ENCODE peak calls at places on chromosomes 13 and 19, in seven cellular contexts. O is body of pancreas, N is Peyer's patch, V is A549, P is upper lobe of right lung, Q is HAP-1, G is suprapubic skin. L is an unnamed sample. For H3K4me1 and H3K9me3, the result is how much of the 10 kb centered on the place peaks cover.

GRCh38 chr19:46860125-46860845 is 512 bp upstream of the ARHGAP35 start:
- DNase-seq in O (peak), N (peak), V (peak), P (peak), Q (peak), G (peak), L (peak)

GRCh38 chr13:112066624-112067004 is 335 bp upstream of the SOX1 start:
- DNase-seq in O (no peak), N (no peak), V (no peak), P (no peak), Q (peak), G (no peak), L (peak)

GRCh38 chr19:21084343-21084742 is 2.3 kb downstream of the ZNF714 start:
- DNase-seq in O (no peak), N (no peak), V (no peak), P (no peak), Q (no peak), G (no peak), L (peak)

GRCh38 chr19:13835791-13836723 is 40.8 kb downstream of the ZSWIM4 start:
- DNase-seq in O (no peak), N (no peak), V (peak), P (peak), Q (no peak), G (peak), L (peak)

GRCh38 chr13:46527237-46527636 is 25.7 kb upstream of the LRCH1 start:
- DNase-seq in O (no peak), N (no peak), V (peak), P (no peak), Q (no peak), G (no peak), L (no peak)

GRCh38 chr13:109737606-109738005 is 48.8 kb downstream of the IRS2 start:
- DNase-seq in O (no peak), N (no peak), V (no peak), P (no peak), Q (no peak), G (no peak), L (no peak)

GRCh38 chr19:8663920-8664670 is 33.7 kb downstream of the NFILZ start:
- DNase-seq in O (no peak), N (peak), V (no peak), P (no peak), Q (no peak), G (no peak), L (peak)

GRCh38 chr19:18456974-18457373 is 19.0 kb upstream of the ISYNA1 start:
- DNase-seq in O (no peak), N (no peak), V (no peak), P (no peak), Q (no peak), G (no peak), L (no peak)

GRCh38 chr19:9913237-9914000 is 22.9 kb downstream of the OLFM2 start:
- DNase-seq in O (peak), N (no peak), V (no peak), P (peak), Q (peak), G (no peak), L (peak)

GRCh38 chr13:33265133-33265532 is 20.4 kb downstream of the STARD13 start:
- DNase-seq in O (no peak), N (no peak), V (no peak), P (no peak), Q (no peak), G (no peak), L (no peak)
- H3K4me1 ChIP-seq in O (half or more), N (under half), V (under half), P (half or more), Q (under half), G (under half), L (half or more)

DNA sequence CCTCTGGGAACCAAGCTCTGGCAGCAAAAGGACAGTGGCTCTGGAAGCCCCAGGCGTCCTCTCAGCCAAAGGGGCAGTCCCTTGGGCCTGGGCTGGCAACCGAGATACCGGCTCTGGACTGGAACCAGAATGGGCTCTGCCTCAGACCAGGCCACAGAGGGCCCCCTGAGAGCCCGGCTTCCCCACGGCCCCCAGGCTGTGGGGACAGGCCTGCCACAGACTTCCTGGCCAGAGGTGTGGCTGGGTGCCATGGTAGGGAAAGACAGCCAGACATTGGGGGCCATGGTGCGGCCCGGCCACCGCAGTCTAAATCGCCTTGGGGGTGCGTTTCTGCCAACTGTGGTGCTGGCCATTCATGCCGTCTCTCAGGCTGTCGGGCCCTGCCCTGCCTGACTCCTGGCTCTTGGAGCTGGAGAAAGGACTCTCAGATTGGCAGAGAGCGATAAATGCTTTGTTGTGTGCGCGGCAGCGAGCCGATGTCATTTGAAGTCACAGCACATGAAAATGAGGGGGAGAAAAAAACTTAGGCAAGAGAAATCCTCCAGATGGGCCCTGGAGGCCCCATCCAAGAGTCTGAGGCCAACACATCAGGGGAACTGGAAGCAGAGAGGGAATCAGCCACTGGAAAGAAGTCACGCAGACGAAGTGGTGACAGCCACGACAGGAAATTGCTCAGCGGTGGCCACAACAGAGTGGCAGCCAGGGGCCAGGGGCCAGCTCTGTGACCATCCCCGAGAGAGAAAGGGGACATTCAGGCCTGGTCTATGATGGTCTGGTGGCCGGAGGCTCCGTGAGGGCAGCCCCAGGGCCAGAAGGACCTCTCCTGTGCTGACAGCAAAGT is 26.5 kb downstream of the SH3GL1 start:
- DNase-seq in O (no peak), N (no peak), V (no peak), P (no peak), Q (no peak), G (peak), L (no peak)
- H3K4me3 ChIP-seq in O (no peak), N (no peak), V (no peak), P (no peak), Q (no peak), G (no peak), L (no peak)

GRCh38 chr19:50652722-50653121 is 3.5 kb downstream of the C19orf81 start:
- DNase-seq in O (no peak), N (no peak), V (no peak), P (no peak), Q (no peak), G (no peak), L (no peak)

GRCh38 chr19:50651174-50651573 is 1.9 kb downstream of the C19orf81 start:
- DNase-seq in O (no peak), N (no peak), V (no peak), P (no peak), Q (no peak), G (no peak), L (no peak)

GRCh38 chr19:50657672-50658437 is 8.6 kb downstream of the C19orf81 start:
- DNase-seq in O (peak), N (peak), V (peak), P (peak), Q (peak), G (peak), L (peak)

GRCh38 chr19:50657222-50657669 is 8.0 kb downstream of the C19orf81 start:
- DNase-seq in O (no peak), N (no peak), V (no peak), P (no peak), Q (no peak), G (no peak), L (no peak)

DNA sequence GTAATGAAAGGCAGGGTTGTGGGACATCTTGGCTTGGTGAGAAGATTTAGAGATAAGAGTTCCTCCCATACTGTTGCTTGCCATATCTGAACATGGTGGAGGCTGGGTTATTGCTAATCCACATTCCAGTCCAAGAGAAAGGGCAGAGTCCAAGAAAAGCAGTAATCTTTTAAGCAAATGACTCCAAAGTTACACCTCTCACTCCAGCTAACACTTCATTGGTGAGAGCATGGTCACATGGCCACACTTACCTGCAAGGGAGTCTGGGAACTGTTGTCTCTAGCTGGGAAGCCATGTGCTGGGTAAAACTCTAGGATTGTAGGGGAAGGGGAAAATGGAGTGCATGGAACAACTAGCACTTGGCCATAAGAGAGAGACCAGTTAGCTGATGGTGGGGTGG is 5.6 kb downstream of the C19orf81 start:
- DNase-seq in O (no peak), N (no peak), V (peak), P (no peak), Q (no peak), G (no peak), L (no peak)
- H3K9me3 ChIP-seq in O (under half), N (under half), V (under half), P (under half), Q (under half), G (under half), L (under half)

DNA sequence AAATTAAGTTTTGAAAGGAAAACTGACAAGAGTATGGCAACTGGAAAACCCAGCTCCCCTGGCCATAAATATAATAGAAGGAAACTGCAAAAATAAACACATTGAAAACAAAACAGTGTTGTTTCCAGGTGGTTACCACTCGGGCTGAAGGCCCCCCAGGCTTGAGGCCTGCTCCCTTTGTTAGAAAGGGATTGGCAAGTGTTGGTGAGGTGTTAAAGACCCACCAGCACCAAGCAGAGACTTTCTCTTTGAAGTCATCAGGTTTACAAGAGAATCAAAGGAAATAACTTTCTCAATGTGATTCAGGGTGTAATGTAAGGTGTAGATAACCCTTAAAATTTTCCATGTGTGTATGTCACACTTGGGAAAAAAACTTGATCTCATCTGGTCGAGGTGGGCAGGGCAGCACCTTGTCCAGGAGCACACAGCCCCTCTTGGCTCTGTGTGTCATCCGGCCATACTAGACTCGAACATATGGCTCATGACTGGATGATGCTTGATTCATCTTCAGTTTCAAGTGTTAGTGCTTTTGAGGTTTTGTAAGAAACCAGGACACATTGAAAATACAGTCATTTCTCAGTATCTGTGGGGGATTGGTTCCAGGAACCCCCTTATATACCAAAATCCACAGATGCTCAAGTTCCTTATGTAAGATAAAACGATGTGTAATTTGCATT is 7.8 kb downstream of the ACTN4 start:
- DNase-seq in O (no peak), N (no peak), V (no peak), P (no peak), Q (no peak), G (no peak), L (no peak)
- H3K4me1 ChIP-seq in O (half or more), N (under half), V (half or more), P (half or more), Q (half or more), G (half or more), L (half or more)

GRCh38 chr19:35073941-35074340 is 32.4 kb downstream of the HPN start:
- DNase-seq in O (no peak), N (no peak), V (no peak), P (no peak), Q (no peak), G (no peak), L (no peak)
- H3K4me3 ChIP-seq in O (no peak), N (no peak), V (no peak), P (no peak), Q (no peak), G (no peak), L (no peak)

GRCh38 chr19:58252102-58252685 is 23.5 kb downstream of the ZNF544 start:
- DNase-seq in O (no peak), N (no peak), V (peak), P (no peak), Q (peak), G (no peak), L (no peak)

GRCh38 chr19:58243351-58243750 is 14.6 kb downstream of the ZNF544 start:
- DNase-seq in O (no peak), N (no peak), V (no peak), P (no peak), Q (no peak), G (no peak), L (no peak)

DNA sequence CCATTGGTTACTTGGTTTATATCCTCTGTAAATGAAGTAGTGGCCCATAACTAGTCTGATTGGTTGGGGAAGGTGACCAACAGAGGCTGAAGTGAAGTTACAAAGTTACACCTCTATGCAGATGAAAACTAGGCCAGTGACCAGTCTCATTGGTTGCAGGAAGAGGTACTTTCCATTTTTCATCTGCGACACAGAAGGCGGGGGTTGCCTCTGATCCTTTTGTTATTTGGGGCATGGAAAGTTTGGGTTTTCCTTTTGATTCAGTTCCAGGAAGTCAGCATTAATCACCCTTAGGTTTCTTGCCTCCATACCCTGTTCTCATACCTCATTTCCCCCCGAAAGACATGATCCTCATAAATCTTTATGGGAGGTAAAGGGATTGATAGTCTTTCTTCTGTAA is 20.2 kb downstream of the ZNF544 start:
- DNase-seq in O (no peak), N (no peak), V (no peak), P (no peak), Q (no peak), G (no peak), L (no peak)
- H3K9me3 ChIP-seq in O (under half), N (half or more), V (half or more), P (half or more), Q (under half), G (half or more), L (half or more)

GRCh38 chr13:33184530-33184929 is 101.0 kb downstream of the STARD13 start:
- DNase-seq in O (no peak), N (no peak), V (no peak), P (no peak), Q (no peak), G (no peak), L (no peak)

GRCh38 chr13:33185853-33186252 is 99.7 kb downstream of the STARD13 start:
- DNase-seq in O (no peak), N (no peak), V (no peak), P (no peak), Q (no peak), G (no peak), L (peak)

GRCh38 chr13:33183431-33184130 is 102.0 kb downstream of the STARD13 start:
- DNase-seq in O (no peak), N (no peak), V (no peak), P (no peak), Q (no peak), G (no peak), L (no peak)

GRCh38 chr13:33182729-33183128 is 102.8 kb downstream of the STARD13 start:
- DNase-seq in O (peak), N (no peak), V (no peak), P (no peak), Q (no peak), G (no peak), L (no peak)

DNA sequence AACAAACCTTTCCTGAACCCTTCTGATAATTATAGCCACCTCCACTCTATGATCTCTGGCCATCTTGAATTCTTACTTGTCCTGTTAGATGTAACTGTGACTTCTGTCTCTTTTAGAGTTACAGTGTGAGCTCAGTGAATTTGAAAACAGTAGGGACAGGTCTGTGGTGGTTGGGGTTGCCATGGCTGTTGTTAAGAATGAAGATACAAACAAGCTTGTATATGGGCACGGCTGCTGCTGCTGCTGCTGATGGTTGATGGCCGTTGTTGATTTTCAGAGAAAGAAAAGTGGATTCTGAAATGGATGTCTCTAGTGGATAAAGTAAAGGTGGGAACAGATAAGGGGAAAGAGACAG is 101.4 kb downstream of the STARD13 start:
- DNase-seq in O (no peak), N (no peak), V (no peak), P (no peak), Q (no peak), G (no peak), L (no peak)
- H3K4me1 ChIP-seq in O (half or more), N (under half), V (under half), P (under half), Q (under half), G (under half), L (half or more)

GRCh38 chr13:73168226-73168992 is 109.6 kb downstream of the KLF5 start:
- DNase-seq in O (no peak), N (no peak), V (no peak), P (no peak), Q (no peak), G (no peak), L (peak)
- H3K4me3 ChIP-seq in O (no peak), N (no peak), V (no peak), P (no peak), Q (no peak), G (no peak), L (no peak)

L was measured in A673.